ENCODE peak calls at places on chromosomes 6 and 20, in four cellular contexts. One of them, this sample, is unnamed. For H3K4me1 and H3K27me3, the result is how much of the 10 kb centered on the place peaks cover.

GRCh38 chr6:168988801-168989200 is 264.8 kb downstream of the THBS2 start:
- DNase-seq in tibial artery: no peak
- DNase-seq in mesendoderm: no peak
- DNase-seq in left lung: no peak
- DNase-seq in this sample: no peak

GRCh38 chr6:8539446-8539845 is 104.1 kb upstream of the SLC35B3 start:
- DNase-seq in tibial artery: no peak
- DNase-seq in mesendoderm: peak
- DNase-seq in left lung: no peak
- DNase-seq in this sample: no peak

GRCh38 chr6:149923327-149923986 is 536 bp upstream of the RAET1G start:
- DNase-seq in tibial artery: peak
- DNase-seq in mesendoderm: no peak
- DNase-seq in left lung: no peak
- DNase-seq in this sample: no peak

GRCh38 chr6:131210469-131210868 is 75.2 kb downstream of the AKAP7 start:
- DNase-seq in tibial artery: no peak
- DNase-seq in mesendoderm: no peak
- DNase-seq in left lung: no peak
- DNase-seq in this sample: no peak

GRCh38 chr6:2505624-2506023 is 245.1 kb downstream of the MYLK4 start:
- DNase-seq in tibial artery: no peak
- DNase-seq in mesendoderm: peak
- DNase-seq in left lung: no peak
- DNase-seq in this sample: no peak

GRCh38 chr20:32518593-32519366 is 66.4 kb downstream of the NOL4L start:
- DNase-seq in tibial artery: no peak
- DNase-seq in mesendoderm: no peak
- DNase-seq in left lung: peak
- DNase-seq in this sample: no peak

GRCh38 chr6:17458971-17459370 is 65.6 kb downstream of the CAP2 start:
- DNase-seq in tibial artery: no peak
- DNase-seq in mesendoderm: no peak
- DNase-seq in left lung: no peak
- DNase-seq in this sample: no peak

GRCh38 chr6:106474476-106474875 is 114.0 kb downstream of the CRYBG1 start:
- DNase-seq in tibial artery: no peak
- DNase-seq in mesendoderm: no peak
- DNase-seq in left lung: no peak
- DNase-seq in this sample: no peak

GRCh38 chr6:16118825-16119224 is 10.1 kb upstream of the MYLIP start:
- DNase-seq in tibial artery: no peak
- DNase-seq in mesendoderm: no peak
- DNase-seq in left lung: no peak
- DNase-seq in this sample: no peak

GRCh38 chr6:154951400-154952200 is 43.5 kb upstream of the TIAM2 start:
- DNase-seq in tibial artery: no peak
- DNase-seq in mesendoderm: no peak
- DNase-seq in left lung: no peak
- DNase-seq in this sample: no peak

GRCh38 chr6:163324928-163325784 is 89.4 kb upstream of the QKI start:
- DNase-seq in tibial artery: peak
- DNase-seq in mesendoderm: no peak
- DNase-seq in left lung: peak
- DNase-seq in this sample: no peak

GRCh38 chr6:166588691-166589333 is 2.3 kb upstream of the RAMACL start:
- DNase-seq in tibial artery: no peak
- DNase-seq in mesendoderm: no peak
- DNase-seq in left lung: no peak
- DNase-seq in this sample: no peak
- H3K4me1 ChIP-seq in tibial artery: under half
- H3K4me1 ChIP-seq in mesendoderm: under half
- H3K4me1 ChIP-seq in left lung: under half
- H3K4me1 ChIP-seq in this sample: under half

GRCh38 chr20:608970-609369 is 1.1 kb downstream of the TCF15 start:
- DNase-seq in tibial artery: no peak
- DNase-seq in mesendoderm: no peak
- DNase-seq in left lung: no peak
- DNase-seq in this sample: no peak
- H3K4me3 ChIP-seq in tibial artery: peak
- H3K4me3 ChIP-seq in mesendoderm: no peak
- H3K4me3 ChIP-seq in left lung: no peak
- H3K4me3 ChIP-seq in this sample: peak

DNA sequence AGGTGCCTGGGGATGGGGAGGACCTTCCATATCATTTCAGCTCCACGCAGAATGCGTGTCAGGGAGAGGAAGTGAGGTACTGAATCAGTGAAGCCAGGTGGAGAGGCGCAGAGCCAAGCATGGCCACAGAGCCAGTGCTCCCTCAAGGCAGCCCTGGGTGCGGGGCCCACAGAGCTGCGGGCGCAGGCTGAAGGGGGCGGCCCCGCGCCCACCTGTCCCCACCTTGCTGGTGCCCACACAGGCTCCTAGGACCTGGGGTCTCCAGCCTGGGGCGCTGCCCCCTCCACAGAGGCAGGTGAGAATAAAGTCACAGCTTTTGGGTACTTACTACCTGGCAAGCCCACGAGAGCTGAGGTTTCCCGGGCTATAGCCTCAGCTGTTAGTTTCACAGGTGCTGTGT is 40.0 kb upstream of the GATA5 start:
- DNase-seq in tibial artery: no peak
- DNase-seq in mesendoderm: no peak
- DNase-seq in left lung: no peak
- DNase-seq in this sample: no peak
- H3K27me3 ChIP-seq in tibial artery: half or more
- H3K27me3 ChIP-seq in mesendoderm: under half
- H3K27me3 ChIP-seq in left lung: half or more
- H3K27me3 ChIP-seq in this sample: under half

DNA sequence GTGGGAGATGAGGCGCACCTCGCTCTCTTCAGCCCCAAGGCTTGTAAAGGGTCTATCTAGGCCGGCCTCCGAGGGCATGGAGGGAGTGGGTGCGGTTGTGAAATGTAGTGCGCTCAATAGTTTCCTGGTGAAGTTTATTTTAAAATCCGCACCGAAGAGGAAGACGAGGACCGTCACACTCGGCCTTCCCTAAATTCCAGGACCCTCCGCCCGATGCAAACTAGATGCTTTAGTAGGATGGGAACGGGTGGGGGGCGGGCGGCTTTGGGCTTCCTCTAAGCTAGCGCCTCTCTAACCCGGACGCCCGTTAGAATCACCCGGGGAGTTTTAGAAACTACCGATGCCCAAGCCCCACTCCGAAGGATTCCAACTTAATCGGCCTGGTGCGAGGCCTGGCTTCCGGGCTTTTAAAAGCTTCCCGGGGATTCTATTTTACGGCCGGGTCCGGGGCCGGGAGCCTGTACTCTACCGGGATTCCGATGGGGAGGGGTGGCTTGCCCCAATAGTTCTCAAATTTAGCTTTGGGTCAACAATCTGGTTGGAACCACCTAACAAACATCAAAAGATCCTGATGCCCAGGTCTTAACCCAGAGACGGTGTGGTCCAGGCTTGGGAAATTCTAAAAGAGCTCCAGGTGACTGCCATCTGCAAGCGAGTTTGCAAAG is 548 bp upstream of the BCAS4 start:
- DNase-seq in tibial artery: no peak
- DNase-seq in mesendoderm: no peak
- DNase-seq in left lung: no peak
- DNase-seq in this sample: no peak
- H3K4me1 ChIP-seq in tibial artery: under half
- H3K4me1 ChIP-seq in mesendoderm: under half
- H3K4me1 ChIP-seq in left lung: under half
- H3K4me1 ChIP-seq in this sample: under half

DNA sequence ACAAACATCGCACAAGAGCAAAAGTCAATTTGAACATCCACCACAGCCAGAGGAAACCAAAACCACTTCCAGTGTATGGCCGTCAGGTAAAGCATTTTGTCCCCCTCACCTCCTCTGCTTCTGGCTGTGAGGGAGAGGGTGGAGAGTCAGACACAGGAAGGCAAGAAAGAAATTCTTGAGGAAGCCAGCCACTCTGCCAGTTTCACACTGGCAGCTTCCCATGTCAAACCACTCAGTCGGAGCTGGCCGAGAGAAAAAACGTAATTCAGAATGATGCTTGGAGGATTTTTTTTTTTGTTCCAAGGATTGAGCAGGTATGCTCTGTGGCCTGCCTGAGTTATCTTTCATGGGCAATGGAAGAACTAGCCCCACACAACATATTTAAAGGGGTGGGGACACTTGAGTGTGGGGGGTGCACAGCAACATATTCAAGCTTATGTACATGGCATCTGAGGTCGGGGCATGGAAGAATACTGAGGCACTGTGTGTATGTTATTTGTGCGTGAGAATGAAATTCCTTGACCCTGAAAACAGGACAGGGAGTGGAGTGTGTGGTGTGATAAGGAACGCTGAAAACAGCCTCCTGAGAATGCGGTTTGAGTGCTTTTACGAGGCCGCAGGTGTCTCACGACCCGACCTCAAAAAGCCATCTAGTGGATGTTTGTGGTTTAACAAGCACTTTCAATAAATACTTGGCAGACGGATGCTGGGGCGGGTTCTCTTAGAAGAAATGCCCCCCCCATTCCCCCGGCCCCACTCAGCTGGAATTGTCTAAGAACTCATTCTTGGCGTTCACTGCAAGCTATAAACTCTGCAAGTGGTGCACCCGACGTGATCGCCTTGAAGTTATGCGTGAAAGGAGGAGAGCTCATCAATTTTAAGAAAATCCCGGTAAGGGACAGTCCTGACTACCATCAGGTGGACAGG is 27.5 kb upstream of the ZBTB22 start:
- DNase-seq in tibial artery: peak
- DNase-seq in mesendoderm: peak
- DNase-seq in left lung: no peak
- DNase-seq in this sample: peak
- H3K4me3 ChIP-seq in tibial artery: no peak
- H3K4me3 ChIP-seq in mesendoderm: no peak
- H3K4me3 ChIP-seq in left lung: peak
- H3K4me3 ChIP-seq in this sample: no peak

DNA sequence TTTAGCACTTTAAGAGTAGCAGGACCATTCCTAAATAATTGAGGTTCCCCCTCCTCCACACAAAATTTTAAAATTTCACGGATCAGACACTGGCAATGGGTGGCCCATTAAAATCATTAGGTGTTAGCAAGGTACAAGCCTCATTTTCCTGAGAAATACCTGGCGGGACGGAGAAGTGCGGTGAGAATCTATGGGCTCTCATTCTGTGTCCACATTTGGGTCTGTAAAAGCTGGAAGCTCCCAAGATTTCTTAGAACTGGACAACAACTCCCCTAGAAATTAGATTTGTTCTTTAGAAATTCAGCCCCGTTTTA is 5.9 kb downstream of the SIM1 start:
- DNase-seq in tibial artery: no peak
- DNase-seq in mesendoderm: no peak
- DNase-seq in left lung: no peak
- DNase-seq in this sample: no peak
- H3K27me3 ChIP-seq in tibial artery: half or more
- H3K27me3 ChIP-seq in mesendoderm: half or more
- H3K27me3 ChIP-seq in left lung: half or more
- H3K27me3 ChIP-seq in this sample: half or more

GRCh38 chr6:10386260-10386659 is 28.6 kb downstream of the TFAP2A start:
- DNase-seq in tibial artery: no peak
- DNase-seq in mesendoderm: no peak
- DNase-seq in left lung: no peak
- DNase-seq in this sample: no peak
- H3K4me1 ChIP-seq in tibial artery: under half
- H3K4me1 ChIP-seq in mesendoderm: under half
- H3K4me1 ChIP-seq in left lung: under half
- H3K4me1 ChIP-seq in this sample: under half

GRCh38 chr6:43495409-43495941 is 14.7 kb downstream of the LRRC73 start:
- DNase-seq in tibial artery: no peak
- DNase-seq in mesendoderm: no peak
- DNase-seq in left lung: no peak
- DNase-seq in this sample: no peak
- H3K4me3 ChIP-seq in tibial artery: no peak
- H3K4me3 ChIP-seq in mesendoderm: no peak
- H3K4me3 ChIP-seq in left lung: no peak
- H3K4me3 ChIP-seq in this sample: no peak